ENCODE peak calls at places on chromosomes 13 and 19, in six cellular contexts. C, K, U, I, S and O are unnamed samples. For H3K4me1, the result is how much of the 10 kb centered on the place peaks cover.

GRCh38 chr13:22880756-22881701 is 299.8 kb upstream of the SGCG start:
- DNase-seq in C (no peak), K (no peak), U (peak), I (no peak), S (no peak), O (no peak)

GRCh38 chr13:54373211-54373610 is 1344.6 kb downstream of the OLFM4 start:
- DNase-seq in C (no peak), K (peak), U (peak), I (no peak), S (no peak), O (no peak)

GRCh38 chr19:32017341-32017948 is 328.0 kb upstream of the ZNF507 start:
- DNase-seq in C (no peak), K (no peak), U (no peak), I (no peak), S (no peak), O (peak)

GRCh38 chr19:48271531-48272151 is 1.8 kb downstream of the ZNF114 start:
- DNase-seq in C (peak), K (peak), U (peak), I (peak), S (no peak), O (peak)

GRCh38 chr19:43784251-43784980 is 3.6 kb upstream of the KCNN4 start:
- DNase-seq in C (no peak), K (no peak), U (peak), I (no peak), S (no peak), O (peak)

GRCh38 chr19:45294291-45295029 is 28.2 kb downstream of the CKM start:
- DNase-seq in C (no peak), K (no peak), U (no peak), I (no peak), S (no peak), O (no peak)

GRCh38 chr19:53509845-53510244 is 28.1 kb upstream of the ZNF331 start:
- DNase-seq in C (no peak), K (no peak), U (no peak), I (no peak), S (no peak), O (no peak)

GRCh38 chr19:50475101-50475568 is 1.2 kb upstream of the EMC10 start:
- DNase-seq in C (no peak), K (no peak), U (no peak), I (no peak), S (no peak), O (no peak)

GRCh38 chr19:18995804-18996241 is 37.5 kb downstream of the SUGP2 start:
- DNase-seq in C (peak), K (peak), U (peak), I (peak), S (no peak), O (peak)

GRCh38 chr13:88622362-88622973 is 951.3 kb downstream of the SLITRK5 start:
- DNase-seq in C (no peak), K (no peak), U (no peak), I (no peak), S (peak), O (no peak)

GRCh38 chr13:105598551-105598950 is 936.9 kb downstream of the EFNB2 start:
- DNase-seq in C (no peak), K (no peak), U (no peak), I (no peak), S (no peak), O (peak)

GRCh38 chr19:6521718-6522646 is 8.8 kb upstream of the TNFSF9 start:
- DNase-seq in C (no peak), K (no peak), U (no peak), I (no peak), S (no peak), O (no peak)

GRCh38 chr13:49997935-49998334 is 1.1 kb downstream of the TRIM13 start:
- DNase-seq in C (no peak), K (no peak), U (no peak), I (no peak), S (no peak), O (no peak)

GRCh38 chr13:52703482-52703881 is 36.1 kb downstream of the CNMD start:
- DNase-seq in C (no peak), K (no peak), U (no peak), I (no peak), S (no peak), O (no peak)

GRCh38 chr13:113126265-113127150 is 3.9 kb downstream of the F10 start:
- DNase-seq in C (no peak), K (no peak), U (no peak), I (no peak), S (no peak), O (no peak)

GRCh38 chr13:78241278-78241919 is 322.8 kb upstream of the EDNRB start:
- DNase-seq in C (peak), K (peak), U (peak), I (peak), S (no peak), O (peak)

GRCh38 chr19:34667349-34668076 is 9.4 kb downstream of the SCGB2B2 start:
- DNase-seq in C (no peak), K (no peak), U (peak), I (no peak), S (no peak), O (peak)

GRCh38 chr19:34664870-34665269 is 12.1 kb downstream of the SCGB2B2 start:
- DNase-seq in C (no peak), K (no peak), U (no peak), I (no peak), S (no peak), O (no peak)

GRCh38 chr19:34666958-34667265 is 10.0 kb downstream of the SCGB2B2 start:
- DNase-seq in C (no peak), K (no peak), U (no peak), I (no peak), S (no peak), O (no peak)

GRCh38 chr19:34664168-34664567 is 12.8 kb downstream of the SCGB2B2 start:
- DNase-seq in C (no peak), K (no peak), U (no peak), I (no peak), S (no peak), O (no peak)

DNA sequence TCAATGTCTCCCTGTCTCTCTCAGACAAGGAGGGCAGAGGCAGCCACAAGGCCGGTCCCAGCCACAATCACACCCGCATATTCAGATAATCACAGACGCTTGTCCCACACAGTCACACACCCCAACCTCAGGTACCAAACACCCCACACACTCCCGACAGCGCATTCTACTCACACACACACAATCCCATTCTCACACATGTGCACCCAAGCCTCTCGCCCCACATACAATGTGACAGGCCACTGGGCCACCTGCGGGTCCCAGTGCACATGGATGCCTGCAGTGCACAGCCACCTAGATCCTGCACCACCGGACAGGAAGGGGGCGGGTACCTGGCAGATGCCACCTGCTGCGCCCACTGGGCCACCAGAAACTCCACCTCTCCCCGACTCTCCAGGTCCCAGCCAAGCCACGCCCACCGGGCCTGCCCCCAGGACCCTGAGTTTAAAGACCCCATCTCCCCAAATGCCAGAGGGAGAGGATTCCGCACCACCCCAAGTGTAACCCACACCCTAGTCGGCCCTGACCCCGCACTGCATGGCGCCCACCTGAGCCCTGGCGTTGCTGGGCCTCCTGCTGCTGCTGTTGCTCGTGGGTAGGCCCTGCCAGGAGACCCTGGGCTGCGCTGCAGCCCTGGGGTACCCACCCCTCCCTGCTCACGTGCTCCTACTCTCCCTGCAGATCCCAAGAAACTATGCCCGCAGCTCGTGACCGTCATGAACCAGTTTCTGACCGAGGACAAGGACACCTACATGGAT is 10.6 kb downstream of the SCGB2B2 start:
- DNase-seq in C (no peak), K (no peak), U (no peak), I (no peak), S (no peak), O (no peak)
- H3K4me2 ChIP-seq in C (no peak), K (no peak), U (no peak), I (no peak), S (no peak), O (no peak)

DNA sequence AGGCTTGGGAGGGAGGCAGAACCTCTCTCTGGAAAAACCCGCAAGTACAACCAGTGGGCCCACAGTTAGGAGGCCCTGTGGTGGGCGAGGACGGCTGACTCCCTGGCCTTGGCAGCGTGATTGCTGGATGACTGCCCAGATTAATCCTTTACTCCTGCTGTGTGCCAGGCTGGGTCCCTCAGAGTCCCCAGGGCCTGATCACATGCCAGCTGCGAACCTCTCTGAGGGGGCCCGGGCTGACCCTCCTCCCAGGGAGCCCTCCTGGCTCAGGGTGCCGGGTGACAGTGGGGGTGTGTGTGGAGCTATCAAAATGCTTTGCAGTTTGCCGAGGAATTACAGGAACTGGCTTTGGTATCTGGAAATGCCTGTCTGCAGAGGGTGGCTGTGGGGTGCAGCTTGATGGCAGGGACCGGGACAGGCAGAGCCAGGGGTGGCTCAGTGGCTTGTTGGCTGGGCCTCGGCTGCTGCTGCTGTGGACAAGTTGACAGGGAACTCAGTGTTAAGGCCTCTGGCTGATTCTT is 48.9 kb downstream of the DNM2 start:
- DNase-seq in C (no peak), K (no peak), U (no peak), I (no peak), S (no peak), O (peak)
- H3K4me1 ChIP-seq in C (under half), K (under half), U (under half), I (under half), S (under half), O (under half)

GRCh38 chr13:92225861-92226260 is 827.4 kb downstream of the GPC5 start:
- DNase-seq in C (no peak), K (no peak), U (no peak), I (no peak), S (no peak), O (peak)
- H3K4me2 ChIP-seq in C (no peak), K (no peak), U (no peak), I (no peak), S (no peak), O (no peak)

DNA sequence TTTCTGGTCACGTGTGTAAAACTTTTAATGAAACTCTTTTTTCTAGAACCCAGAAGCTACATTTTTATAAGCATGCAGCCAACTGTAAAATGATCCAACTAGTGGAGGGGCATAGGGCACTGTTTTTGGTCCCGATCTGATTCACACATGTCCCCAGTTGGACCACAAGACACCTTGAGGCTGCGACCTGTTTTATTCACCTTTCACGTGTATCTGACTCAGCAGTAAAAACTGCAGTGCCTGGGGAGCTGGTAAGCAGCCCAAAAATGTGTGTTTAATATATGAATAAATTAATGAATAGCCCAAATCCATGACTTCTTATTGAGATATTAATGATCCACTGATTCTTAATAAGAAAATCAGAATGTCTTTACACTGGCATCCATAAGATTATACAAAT is 140.4 kb downstream of the COL4A1 start:
- DNase-seq in C (no peak), K (no peak), U (peak), I (no peak), S (no peak), O (no peak)
- H3K4me1 ChIP-seq in C (under half), K (under half), U (under half), I (under half), S (under half), O (under half)

GRCh38 chr13:46655727-46656180 is 102.8 kb downstream of the LRCH1 start:
- DNase-seq in C (no peak), K (peak), U (no peak), I (peak), S (no peak), O (no peak)
- H3K4me2 ChIP-seq in C (no peak), K (no peak), U (no peak), I (no peak), S (peak), O (no peak)

GRCh38 chr19:35213678-35214632 is 14.6 kb downstream of the FAM187B start:
- DNase-seq in C (no peak), K (no peak), U (no peak), I (no peak), S (peak), O (peak)
- H3K4me1 ChIP-seq in C (under half), K (under half), U (under half), I (under half), S (under half), O (under half)

GRCh38 chr19:5090780-5091575 is 122.1 kb downstream of the KDM4B start:
- DNase-seq in C (no peak), K (peak), U (no peak), I (peak), S (no peak), O (peak)

GRCh38 chr19:5093297-5093858 is 124.5 kb downstream of the KDM4B start:
- DNase-seq in C (no peak), K (peak), U (no peak), I (no peak), S (no peak), O (no peak)

GRCh38 chr19:5090465-5090779 is 121.5 kb downstream of the KDM4B start:
- DNase-seq in C (no peak), K (no peak), U (no peak), I (no peak), S (no peak), O (no peak)

GRCh38 chr19:5092444-5092843 is 123.5 kb downstream of the KDM4B start:
- DNase-seq in C (no peak), K (no peak), U (no peak), I (no peak), S (no peak), O (no peak)

GRCh38 chr19:5091576-5092215 is 122.8 kb downstream of the KDM4B start:
- DNase-seq in C (no peak), K (no peak), U (no peak), I (no peak), S (no peak), O (no peak)
- H3K4me2 ChIP-seq in C (no peak), K (peak), U (no peak), I (no peak), S (no peak), O (peak)